ENCODE peak calls at places on chromosome 4, in five cellular contexts. L, S, I, V and F are unnamed samples. For H3K4me1, the result is how much of the 10 kb centered on the place peaks cover.

GRCh38 chr4:139146926-139147547 is 30.0 kb downstream of the ELF2 start:
- DNase-seq in L (peak), S (no peak), I (no peak), V (no peak), F (no peak)

GRCh38 chr4:141021397-141022194 is 111.7 kb downstream of the RNF150 start:
- DNase-seq in L (peak), S (no peak), I (no peak), V (no peak), F (no peak)

GRCh38 chr4:3368841-3369760 is 72.7 kb upstream of the HGFAC start:
- DNase-seq in L (peak), S (no peak), I (peak), V (no peak), F (no peak)

GRCh38 chr4:150828159-150828558 is 186.9 kb downstream of the LRBA start:
- DNase-seq in L (no peak), S (no peak), I (no peak), V (peak), F (no peak)

GRCh38 chr4:186201535-186202230 is 10.3 kb downstream of the CYP4V2 start:
- DNase-seq in L (no peak), S (no peak), I (no peak), V (peak), F (peak)

GRCh38 chr4:79249879-79250503 is 75.9 kb downstream of the NAA11 start:
- DNase-seq in L (no peak), S (no peak), I (no peak), V (no peak), F (no peak)

GRCh38 chr4:145097331-145097820 is 620 bp downstream of the ANAPC10 start:
- DNase-seq in L (no peak), S (no peak), I (no peak), V (no peak), F (peak)

GRCh38 chr4:78311306-78311705 is 240.3 kb upstream of the ANXA3 start:
- DNase-seq in L (no peak), S (no peak), I (no peak), V (no peak), F (no peak)

GRCh38 chr4:124631760-124632159 is 80.8 kb downstream of the ANKRD50 start:
- DNase-seq in L (peak), S (peak), I (peak), V (no peak), F (no peak)

GRCh38 chr4:121380448-121381147 is at the start of gene QRFPR:
- DNase-seq in L (peak), S (peak), I (no peak), V (no peak), F (no peak)

GRCh38 chr4:130563185-130563890 is 1467.4 kb downstream of the C4orf33 start:
- DNase-seq in L (peak), S (peak), I (peak), V (no peak), F (no peak)

GRCh38 chr4:149493492-149493891 is 322.2 kb downstream of the IQCM start:
- DNase-seq in L (peak), S (no peak), I (no peak), V (no peak), F (no peak)

GRCh38 chr4:161919442-161920220 is 244.2 kb downstream of the FSTL5 start:
- DNase-seq in L (no peak), S (no peak), I (no peak), V (no peak), F (no peak)

GRCh38 chr4:6938237-6938636 is 28.6 kb downstream of the TBC1D14 start:
- DNase-seq in L (no peak), S (peak), I (peak), V (no peak), F (peak)

GRCh38 chr4:3255611-3256186 is 6.7 kb downstream of the MSANTD1 start:
- DNase-seq in L (no peak), S (no peak), I (no peak), V (no peak), F (no peak)

GRCh38 chr4:56356650-56357049 is 30.6 kb downstream of the AASDH start:
- DNase-seq in L (no peak), S (no peak), I (no peak), V (no peak), F (no peak)

GRCh38 chr4:152259866-152260265 is 276.0 kb downstream of the FBXW7 start:
- DNase-seq in L (peak), S (no peak), I (peak), V (no peak), F (no peak)

GRCh38 chr4:44351069-44351468 is 97.5 kb downstream of the KCTD8 start:
- DNase-seq in L (peak), S (no peak), I (no peak), V (no peak), F (no peak)

GRCh38 chr4:173420324-173420752 is 21.4 kb upstream of the SCRG1 start:
- DNase-seq in L (peak), S (no peak), I (peak), V (no peak), F (peak)

GRCh38 chr4:146124023-146124680 is 51.4 kb upstream of the LSM6 start:
- DNase-seq in L (peak), S (no peak), I (no peak), V (no peak), F (no peak)

GRCh38 chr4:173448919-173449641 is 50.2 kb upstream of the SCRG1 start:
- DNase-seq in L (no peak), S (peak), I (no peak), V (no peak), F (no peak)

GRCh38 chr4:1192493-1193205 is 20.3 kb upstream of the SPON2 start:
- DNase-seq in L (no peak), S (peak), I (no peak), V (no peak), F (no peak)

GRCh38 chr4:45155081-45155777 is 428.9 kb upstream of the GNPDA2 start:
- DNase-seq in L (peak), S (no peak), I (no peak), V (no peak), F (no peak)

GRCh38 chr4:51932261-51932660 is 87.9 kb downstream of the LRRC66 start:
- DNase-seq in L (peak), S (peak), I (no peak), V (no peak), F (no peak)

GRCh38 chr4:177182728-177183127 is 126.9 kb upstream of the NEIL3 start:
- DNase-seq in L (no peak), S (no peak), I (no peak), V (no peak), F (no peak)

DNA sequence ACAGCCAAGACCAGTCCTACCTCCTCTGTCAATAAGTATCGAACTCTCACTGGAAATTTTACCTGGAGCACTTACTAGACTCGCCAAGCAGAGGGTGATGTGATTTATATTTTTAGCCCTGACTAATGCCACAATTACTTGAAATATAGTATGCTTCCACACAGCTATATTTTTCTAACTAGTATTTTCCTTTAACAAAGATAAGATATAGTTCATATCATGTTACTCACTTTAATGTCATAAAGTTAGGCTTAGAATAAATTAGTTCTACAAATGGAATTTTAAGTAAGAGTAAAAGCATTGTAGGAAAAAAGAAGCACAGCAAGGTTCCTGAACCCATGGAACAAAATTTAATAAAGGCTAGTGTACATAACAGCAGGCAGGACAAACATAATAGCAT is 16.0 kb upstream of the NKX6-1 start:
- DNase-seq in L (no peak), S (no peak), I (no peak), V (no peak), F (no peak)
- H3K4me1 ChIP-seq in L (under half), S (under half), I (under half), V (under half), F (under half)

GRCh38 chr4:153519677-153520076 is 53.5 kb downstream of the TMEM131L start:
- DNase-seq in L (no peak), S (no peak), I (no peak), V (no peak), F (no peak)
- H3K4me1 ChIP-seq in L (under half), S (under half), I (under half), V (half or more), F (half or more)

GRCh38 chr4:184817494-184818215 is 8.1 kb downstream of the ACSL1 start:
- DNase-seq in L (no peak), S (no peak), I (no peak), V (no peak), F (peak)
- H3K4me1 ChIP-seq in L (under half), S (half or more), I (under half), V (under half), F (half or more)

GRCh38 chr4:143402776-143403550 is 66.3 kb downstream of the GAB1 start:
- DNase-seq in L (no peak), S (no peak), I (peak), V (no peak), F (peak)
- H3K4me1 ChIP-seq in L (under half), S (half or more), I (under half), V (under half), F (half or more)

GRCh38 chr4:25536577-25537325 is 118.9 kb upstream of the SLC34A2 start:
- DNase-seq in L (no peak), S (no peak), I (no peak), V (no peak), F (peak)

GRCh38 chr4:25535701-25536473 is 119.8 kb upstream of the SLC34A2 start:
- DNase-seq in L (no peak), S (no peak), I (no peak), V (no peak), F (peak)

GRCh38 chr4:25540734-25541133 is 114.9 kb upstream of the SLC34A2 start:
- DNase-seq in L (no peak), S (no peak), I (no peak), V (no peak), F (no peak)

GRCh38 chr4:25538430-25538829 is 117.2 kb upstream of the SLC34A2 start:
- DNase-seq in L (no peak), S (no peak), I (no peak), V (no peak), F (no peak)

GRCh38 chr4:25539241-25539640 is 116.4 kb upstream of the SLC34A2 start:
- DNase-seq in L (no peak), S (no peak), I (no peak), V (no peak), F (no peak)
- H3K4me1 ChIP-seq in L (under half), S (under half), I (under half), V (under half), F (under half)